ENCODE peak calls at places on chromosome 4, in eight cellular contexts. Q is thoracic aorta; G is pancreas; N is A549; W is CD8-positive, alpha-beta T cell; C is fibroblast of lung; S is SK-N-SH; X is PC-3. O is an unnamed sample.

GRCh38 chr4:157992038-157992706 is 180.7 kb downstream of the GASK1B start:
- DNase-seq in Q (no peak), G (no peak), S (peak; percentile 10), C (peak; percentile 62), X (peak; percentile 81), W (peak; percentile 7), N (peak; percentile 13), O (no peak)

GRCh38 chr4:78542373-78542772 is 9.2 kb upstream of the ANXA3 start:
- DNase-seq in G (no peak), W (no peak), N (no peak), S (no peak), Q (no peak), X (peak; percentile 85), C (peak; percentile 53), O (no peak)

GRCh38 chr4:141761926-141762325 is 125.5 kb downstream of the IL15 start:
- DNase-seq in X (no peak), G (no peak), C (no peak), N (no peak), S (no peak), W (no peak), Q (no peak), O (no peak)

GRCh38 chr4:174598800-174599199 is 76.5 kb upstream of the HPGD start:
- DNase-seq in X (no peak), S (no peak), N (no peak), C (no peak), W (no peak), G (no peak), Q (no peak), O (no peak)

GRCh38 chr4:170005472-170005871 is 20.7 kb downstream of the MFAP3L start:
- DNase-seq in Q (no peak), C (peak; percentile 61), W (no peak), X (no peak), S (no peak), N (no peak), G (no peak), O (no peak)

GRCh38 chr4:85953651-85954018 is 406.2 kb downstream of the MAPK10 start:
- DNase-seq in X (peak; percentile 81), Q (no peak), G (no peak), W (no peak), C (peak; percentile 34), S (no peak), N (peak; percentile 28), O (no peak)

GRCh38 chr4:93152461-93152860 is 676.1 kb upstream of the ATOH1 start:
- DNase-seq in G (no peak), C (no peak), N (no peak), W (no peak), Q (no peak), X (no peak), S (no peak), O (no peak)

GRCh38 chr4:114364857-114365256 is 233.8 kb upstream of the UGT8 start:
- DNase-seq in C (peak; percentile 97), W (no peak), X (no peak), G (no peak), S (no peak), N (no peak), Q (no peak), O (no peak)

GRCh38 chr4:168605411-168605810 is 108.6 kb downstream of the PALLD start:
- DNase-seq in C (peak; percentile 93), G (no peak), X (peak; percentile 59), Q (no peak), S (no peak), W (no peak), N (no peak), O (no peak)

GRCh38 chr4:154084864-154085263 is 296.0 kb upstream of the SFRP2 start:
- DNase-seq in Q (no peak), C (peak; percentile 47), N (no peak), X (peak; percentile 67), S (no peak), G (no peak), W (no peak), O (no peak)

GRCh38 chr4:97150966-97151365 is 992.3 kb downstream of the STPG2 start:
- DNase-seq in W (no peak), X (peak; percentile 68), C (no peak), G (no peak), Q (no peak), N (no peak), S (no peak), O (no peak)

GRCh38 chr4:174702974-174703478 is 126.0 kb downstream of the GLRA3 start:
- DNase-seq in N (no peak), W (no peak), C (peak; percentile 63), S (no peak), X (no peak), G (no peak), Q (no peak), O (no peak)

DNA sequence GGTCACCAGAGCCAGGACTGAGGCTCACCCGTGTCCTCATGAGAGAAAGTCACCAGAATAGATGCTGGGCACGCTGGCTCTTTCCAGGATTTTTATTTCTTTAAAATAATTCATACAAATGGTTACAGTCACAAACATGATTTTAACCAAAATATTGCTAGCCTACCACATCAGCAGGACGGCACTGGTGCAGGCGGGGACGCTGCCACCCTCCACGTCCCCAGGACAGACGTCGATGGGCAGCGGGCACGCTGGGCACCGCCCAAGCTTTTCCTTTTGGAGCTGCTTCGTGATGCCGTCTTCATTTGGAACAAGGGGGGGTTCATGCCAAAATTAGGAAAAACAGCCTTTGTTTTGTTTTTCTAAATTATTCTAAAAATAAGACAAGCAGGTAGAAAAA is 37.6 kb downstream of the CTBP1 start:
- DNase-seq in C (no peak), S (no peak), X (no peak), N (no peak), Q (no peak), W (no peak), G (peak; percentile 22), O (no peak)
- H3K4me1 ChIP-seq in C (peaks cover 42% of the 10 kb centered on the region), S (no peaks in the 10 kb centered on the region), X (no peaks in the 10 kb centered on the region), N (no peaks in the 10 kb centered on the region), Q (peaks cover 32% of the 10 kb centered on the region), W (peaks cover 10% of the 10 kb centered on the region), G (peaks cover 36% of the 10 kb centered on the region), O (peaks cover 73% of the 10 kb centered on the region)

DNA sequence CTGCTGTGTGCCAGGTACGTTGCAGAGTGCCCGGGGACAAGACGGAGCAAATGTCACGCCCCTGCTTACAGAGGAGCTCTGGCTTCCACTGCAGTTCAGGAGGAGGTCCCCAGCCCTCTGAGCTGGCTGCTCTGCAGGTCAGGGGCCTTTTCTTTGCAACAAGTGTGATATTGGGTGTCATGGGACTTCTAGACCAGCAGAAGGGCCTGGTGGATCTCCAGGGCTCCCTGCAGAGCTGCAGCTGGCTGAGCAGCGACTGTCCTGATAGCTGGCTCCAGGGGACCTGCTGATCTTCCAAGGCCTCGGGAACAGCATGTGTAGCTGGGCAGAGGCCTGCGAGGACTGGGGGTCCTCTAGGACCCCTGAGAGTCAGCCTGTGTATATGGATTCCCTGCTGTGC is 120.4 kb downstream of the SORCS2 start:
- DNase-seq in G (peak; percentile 3), C (no peak), N (no peak), X (no peak), W (no peak), Q (no peak), S (no peak), O (no peak)
- H3K4me1 ChIP-seq in G (no peaks in the 10 kb centered on the region), C (no peaks in the 10 kb centered on the region), N (no peaks in the 10 kb centered on the region), X (no peaks in the 10 kb centered on the region), W (no peaks in the 10 kb centered on the region), Q (no peaks in the 10 kb centered on the region), S (no peaks in the 10 kb centered on the region), O (no peaks in the 10 kb centered on the region)

DNA sequence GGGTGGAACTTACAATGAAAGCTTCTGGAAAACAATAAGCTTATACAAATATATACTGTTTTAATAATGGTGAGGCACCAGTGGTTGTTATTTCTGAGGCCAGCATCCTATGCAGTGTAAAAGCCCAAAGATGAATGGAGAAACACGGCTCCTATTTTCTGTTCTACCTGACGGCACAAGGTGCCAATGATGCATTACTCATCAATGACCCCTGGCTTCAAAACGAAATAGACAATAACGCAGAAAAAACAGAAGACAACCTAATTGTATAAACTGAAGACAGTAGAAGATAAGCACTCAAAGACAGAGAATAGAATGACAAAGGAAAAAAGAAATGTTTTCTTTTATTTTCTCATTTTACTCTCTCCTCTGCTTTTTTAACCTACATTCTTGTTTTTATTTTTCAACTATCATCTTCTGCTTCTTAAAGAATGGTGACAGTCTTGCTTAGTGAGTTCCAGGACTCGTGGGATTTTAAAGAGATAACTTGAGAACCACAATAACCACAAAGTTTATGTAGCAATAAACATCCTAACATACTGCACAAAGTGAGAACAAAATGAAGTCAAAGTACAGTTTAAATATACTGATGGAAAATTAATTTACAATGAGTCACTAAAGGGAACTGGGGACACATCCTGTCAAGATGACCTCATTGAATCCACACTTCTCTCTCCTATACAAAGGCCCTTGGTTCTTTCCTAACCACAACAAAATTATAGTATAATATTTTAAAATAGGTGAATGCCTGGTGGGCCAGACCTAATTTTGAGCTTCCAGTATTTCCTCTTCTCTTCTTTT is 169.8 kb downstream of the BTC start:
- DNase-seq in C (peak; percentile 95), S (no peak), W (no peak), Q (no peak), N (peak; percentile 32), X (peak; percentile 91), G (no peak), O (no peak)
- H3K4me1 ChIP-seq in C (peaks cover 14% of the 10 kb centered on the region), S (peaks cover 10% of the 10 kb centered on the region), W (no peaks in the 10 kb centered on the region), Q (peaks cover 9% of the 10 kb centered on the region), N (peaks cover 90% of the 10 kb centered on the region), X (peaks cover 89% of the 10 kb centered on the region), G (peaks cover 4% of the 10 kb centered on the region), O (peaks cover 30% of the 10 kb centered on the region)

GRCh38 chr4:83660578-83660977 is 124.7 kb downstream of the GPAT3 start:
- DNase-seq in C (no peak), X (no peak), G (no peak), W (no peak), N (no peak), Q (no peak), S (no peak), O (no peak)
- H3K4me1 ChIP-seq in C (no peaks in the 10 kb centered on the region), X (no peaks in the 10 kb centered on the region), G (no peaks in the 10 kb centered on the region), W (peaks cover 11% of the 10 kb centered on the region), N (no peaks in the 10 kb centered on the region), Q (no peaks in the 10 kb centered on the region), S (no peaks in the 10 kb centered on the region), O (no peaks in the 10 kb centered on the region)